ENCODE peak calls at places on chromosomes 12 and 14, in five cellular contexts. L is HepG2, U is GM12878, S is NT2/D1, V is H1. P is an unnamed sample.

GRCh38 chr12:77032406-77032805 is 33.0 kb downstream of the E2F7 start:
- DNase-seq in L (no peak), U (no peak), S (no peak), V (no peak), P (no peak)

GRCh38 chr12:105793421-105793820 is 345.3 kb downstream of the NUAK1 start:
- DNase-seq in L (no peak), U (no peak), S (no peak), V (no peak), P (no peak)

GRCh38 chr12:92796650-92797049 is 93.9 kb downstream of the PLEKHG7 start:
- DNase-seq in L (no peak), U (no peak), S (no peak), V (no peak), P (no peak)

GRCh38 chr14:98766818-98767217 is 505.2 kb downstream of the BCL11B start:
- DNase-seq in L (no peak), U (no peak), S (no peak), V (no peak), P (no peak)

GRCh38 chr14:60008042-60008441 is 83.7 kb upstream of the PCNX4 start:
- DNase-seq in L (no peak), U (no peak), S (no peak), V (no peak), P (no peak)

GRCh38 chr14:72111921-72112320 is 179.7 kb downstream of the RGS6 start:
- DNase-seq in L (no peak), U (no peak), S (no peak), V (no peak), P (no peak)

GRCh38 chr12:113980537-113981337 is 14.6 kb upstream of the RBM19 start:
- DNase-seq in L (peak; percentile 47), U (no peak), S (peak; percentile 84), V (peak; percentile 36), P (peak; percentile 61)

GRCh38 chr12:561116-561705 is 101.5 kb downstream of the B4GALNT3 start:
- DNase-seq in L (no peak), U (no peak), S (no peak), V (no peak), P (no peak)

GRCh38 chr14:85583311-85583710 is 53.4 kb downstream of the FLRT2 start:
- DNase-seq in L (no peak), U (no peak), S (no peak), V (no peak), P (no peak)

GRCh38 chr12:120144215-120144614 is 27.7 kb upstream of the RAB35 start:
- DNase-seq in L (no peak), U (no peak), S (no peak), V (no peak), P (no peak)

GRCh38 chr12:67370979-67371378 is 101.8 kb downstream of the CAND1 start:
- DNase-seq in L (no peak), U (no peak), S (no peak), V (no peak), P (no peak)

GRCh38 chr14:81138429-81138828 is 82.3 kb downstream of the GTF2A1 start:
- DNase-seq in L (no peak), U (no peak), S (no peak), V (no peak), P (no peak)

GRCh38 chr12:103028881-103029280 is 71.4 kb downstream of the ASCL1 start:
- DNase-seq in L (no peak), U (no peak), S (no peak), V (no peak), P (no peak)

GRCh38 chr14:103731916-103732867 is 16.6 kb downstream of the ZFYVE21 start:
- DNase-seq in L (no peak), U (no peak), S (no peak), V (no peak), P (no peak)

GRCh38 chr14:100664234-100664633 is 62.5 kb upstream of the DLK1 start:
- DNase-seq in L (no peak), U (no peak), S (no peak), V (no peak), P (no peak)
- TF ChIP-seq SUZ12 in L (no peak), U (no peak), S (no peak), V (no peak), P (no peak)

GRCh38 chr12:126233625-126234024 is 1168.4 kb downstream of the AACS start:
- DNase-seq in L (no peak), U (no peak), S (peak; percentile 59), V (peak; percentile 29), P (no peak)
- TF ChIP-seq SUZ12 in L (no peak), U (no peak), S (no peak), V (no peak), P (no peak)

DNA sequence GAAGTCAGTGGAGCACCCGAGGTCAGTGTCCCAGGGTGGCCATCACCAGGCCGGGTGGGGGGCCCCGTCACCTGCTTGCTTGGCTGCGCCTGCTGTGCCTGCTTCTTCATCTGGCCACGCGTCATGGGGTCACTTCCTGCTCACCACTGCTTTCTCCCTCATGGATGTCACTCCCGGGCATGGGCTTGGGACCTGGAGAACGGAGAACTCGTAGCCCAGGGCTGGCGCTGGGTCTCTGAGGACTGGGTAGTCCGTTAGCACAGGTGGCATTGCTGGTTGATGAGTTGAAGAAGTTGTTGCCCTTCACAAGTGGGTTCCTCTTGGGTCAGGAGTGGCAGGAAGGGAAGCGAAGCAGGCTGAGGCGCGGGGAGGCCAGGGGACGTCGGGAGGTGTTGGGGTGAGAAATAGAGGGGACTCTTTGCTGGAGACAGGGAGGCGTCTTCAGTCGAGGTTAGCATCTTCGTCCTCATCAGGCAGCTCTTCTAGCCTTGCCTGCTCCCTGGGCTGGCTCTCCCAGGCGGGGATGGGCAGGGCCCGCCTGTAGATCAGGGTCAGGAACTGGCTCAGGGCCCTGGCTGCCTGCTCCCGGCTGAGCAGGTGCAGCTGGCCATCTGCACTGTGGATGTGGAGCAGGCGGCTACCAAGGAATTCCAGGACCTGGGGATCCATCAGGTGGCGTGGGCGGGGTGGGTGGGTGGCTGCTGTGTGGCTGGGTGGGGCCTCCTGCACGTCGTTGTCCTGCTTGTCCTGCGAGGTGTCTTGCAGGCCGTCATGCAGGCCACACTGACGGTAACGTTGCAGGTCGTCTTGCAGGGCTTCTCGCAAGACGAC is 23.0 kb downstream of the RTL1 start:
- DNase-seq in L (no peak), U (no peak), S (no peak), V (no peak), P (no peak)
- TF ChIP-seq SUZ12 in L (no peak), U (no peak), S (no peak), V (no peak), P (no peak)

GRCh38 chr12:9606736-9607372 is 862 bp downstream of the KLRB1 start:
- DNase-seq in L (no peak), U (no peak), S (no peak), V (no peak), P (no peak)

GRCh38 chr12:9604288-9604687 is 3.4 kb downstream of the KLRB1 start:
- DNase-seq in L (no peak), U (no peak), S (no peak), V (no peak), P (no peak)

GRCh38 chr12:9607816-9608215 is at the start of gene KLRB1:
- DNase-seq in L (no peak), U (no peak), S (no peak), V (no peak), P (no peak)

GRCh38 chr12:9605490-9605889 is 2.2 kb downstream of the KLRB1 start:
- DNase-seq in L (no peak), U (no peak), S (no peak), V (no peak), P (no peak)

DNA sequence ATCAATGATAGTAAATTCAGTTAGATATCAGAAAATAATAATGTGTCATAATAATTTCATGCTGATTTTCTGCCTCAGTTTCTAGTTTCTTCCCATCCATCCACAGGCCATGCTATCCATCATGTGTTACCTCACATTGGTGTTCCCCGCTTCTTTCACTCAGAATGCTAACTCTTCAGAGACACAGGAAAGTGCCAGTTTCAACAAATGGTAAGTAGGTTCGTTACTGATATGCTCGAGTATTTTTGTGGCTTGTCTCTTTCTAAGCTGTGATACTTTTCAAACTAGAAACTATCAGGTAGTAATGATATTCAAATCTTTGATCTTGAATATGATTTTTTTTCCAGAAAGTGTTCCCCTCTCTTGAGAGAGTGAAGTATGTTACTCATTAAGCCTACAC is 1.5 kb downstream of the KLRB1 start:
- DNase-seq in L (no peak), U (no peak), S (no peak), V (no peak), P (no peak)
- TF ChIP-seq SUZ12 in L (no peak), U (no peak), S (no peak), V (no peak), P (no peak)

DNA sequence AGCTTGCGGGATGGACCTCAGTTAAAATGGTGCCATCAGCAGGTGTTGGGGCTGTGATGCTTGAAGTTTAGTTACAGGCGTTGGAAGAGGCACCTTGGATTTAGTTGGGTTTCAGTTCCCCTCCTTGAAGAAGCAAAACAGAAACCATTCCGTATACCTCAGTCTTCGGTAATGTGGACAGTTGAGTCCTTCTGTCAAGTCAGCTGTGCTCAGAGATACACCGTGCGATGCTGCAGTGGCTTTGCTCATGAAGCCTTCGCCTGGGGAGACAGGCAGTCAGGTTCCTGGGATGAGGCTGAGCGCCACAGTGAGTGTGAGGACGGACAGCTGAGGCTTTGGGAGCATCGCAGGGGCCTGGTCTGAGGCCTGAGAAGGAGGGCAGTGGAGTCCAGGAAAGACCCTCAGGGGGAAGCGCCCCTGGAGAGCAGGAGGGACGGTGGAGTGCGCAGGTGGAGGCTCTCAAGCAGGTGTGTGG is 7.4 kb downstream of the RAN start:
- DNase-seq in L (no peak), U (peak; percentile 69), S (no peak), V (no peak), P (no peak)
- TF ChIP-seq SUZ12 in L (no peak), U (no peak), S (no peak), V (no peak), P (no peak)

GRCh38 chr14:23523229-23524016 is 28.1 kb downstream of the ZFHX2 start:
- DNase-seq in L (no peak), U (no peak), S (no peak), V (no peak), P (no peak)
- TF ChIP-seq SUZ12 in L (no peak), U (no peak), S (no peak), V (no peak), P (no peak)

GRCh38 chr14:95477411-95478089 is 38.9 kb downstream of the SYNE3 start:
- DNase-seq in L (no peak), U (no peak), S (no peak), V (no peak), P (no peak)

GRCh38 chr14:95479494-95479893 is 37.0 kb downstream of the SYNE3 start:
- DNase-seq in L (no peak), U (no peak), S (no peak), V (no peak), P (no peak)

GRCh38 chr14:95476747-95477146 is 39.7 kb downstream of the SYNE3 start:
- DNase-seq in L (no peak), U (no peak), S (no peak), V (no peak), P (no peak)

GRCh38 chr14:95478818-95479217 is 37.6 kb downstream of the SYNE3 start:
- DNase-seq in L (no peak), U (no peak), S (no peak), V (no peak), P (no peak)

DNA sequence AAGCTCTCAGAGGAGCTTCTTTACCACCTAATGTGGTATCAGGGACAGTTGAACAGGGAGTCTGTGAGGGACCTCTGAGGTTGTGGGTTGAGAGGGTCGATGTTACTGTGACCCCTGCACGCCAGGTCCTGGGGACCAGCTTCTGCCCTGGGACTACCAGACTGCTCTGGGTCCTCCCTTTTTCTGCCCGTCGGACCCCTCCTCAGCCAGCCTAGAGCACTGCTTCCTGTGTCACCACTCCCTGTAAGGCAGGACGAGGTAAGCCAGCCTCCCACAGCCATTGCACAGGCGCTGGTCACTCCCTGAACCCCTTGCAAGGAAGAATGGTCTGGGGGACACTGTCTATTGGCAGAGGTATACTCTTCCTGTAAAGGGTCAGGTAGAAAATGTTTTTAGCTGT is 38.1 kb downstream of the SYNE3 start:
- DNase-seq in L (no peak), U (no peak), S (no peak), V (no peak), P (no peak)
- TF ChIP-seq SUZ12 in L (no peak), U (no peak), S (no peak), V (no peak), P (no peak)